ENCODE peak calls at places on chromosomes 7 and 10, in four cellular contexts. V is left lung, C is right lobe of liver, W is transverse colon. M is an unnamed sample. For H3K4me1, the result is how much of the 10 kb centered on the place peaks cover.

GRCh38 chr7:7051221-7051877 is 131.0 kb upstream of the C1GALT1 start:
- DNase-seq in V (no peak), C (no peak), W (peak), M (no peak)

GRCh38 chr10:111303887-111304286 is 227.1 kb downstream of the ADRA2A start:
- DNase-seq in V (no peak), C (no peak), W (no peak), M (no peak)

GRCh38 chr10:92750788-92751533 is 61.2 kb downstream of the HHEX start:
- DNase-seq in V (no peak), C (no peak), W (no peak), M (no peak)

GRCh38 chr7:79949778-79950177 is 184.9 kb upstream of the GNAI1 start:
- DNase-seq in V (no peak), C (no peak), W (no peak), M (no peak)

GRCh38 chr10:11745045-11745444 is 2.9 kb downstream of the ECHDC3 start:
- DNase-seq in V (no peak), C (no peak), W (no peak), M (no peak)

GRCh38 chr7:31408120-31408729 is 67.7 kb upstream of the NEUROD6 start:
- DNase-seq in V (no peak), C (no peak), W (no peak), M (no peak)

GRCh38 chr10:15579605-15580004 is 140.1 kb downstream of the ITGA8 start:
- DNase-seq in V (no peak), C (no peak), W (no peak), M (no peak)

GRCh38 chr7:83271212-83272099 is 108.8 kb upstream of the PCLO start:
- DNase-seq in V (no peak), C (no peak), W (no peak), M (no peak)

GRCh38 chr7:135409845-135410545 is 99.9 kb downstream of the CNOT4 start:
- DNase-seq in V (no peak), C (no peak), W (no peak), M (no peak)

GRCh38 chr7:74656421-74656910 is 1.1 kb upstream of the GTF2I start:
- DNase-seq in V (peak), C (peak), W (peak), M (no peak)

GRCh38 chr10:52030051-52030867 is 283.8 kb upstream of the DKK1 start:
- DNase-seq in V (no peak), C (no peak), W (no peak), M (no peak)

GRCh38 chr7:114910787-114911186 is 11.1 kb upstream of the MDFIC start:
- DNase-seq in V (no peak), C (no peak), W (no peak), M (no peak)

GRCh38 chr7:103778929-103779328 is 210.5 kb downstream of the RELN start:
- DNase-seq in V (no peak), C (no peak), W (no peak), M (no peak)

GRCh38 chr10:65430979-65431378 is 1494.9 kb upstream of the LRRTM3 start:
- DNase-seq in V (no peak), C (no peak), W (no peak), M (no peak)

GRCh38 chr10:43294892-43295291 is 28.0 kb upstream of the RASGEF1A start:
- DNase-seq in V (no peak), C (no peak), W (no peak), M (no peak)
- H3K4me3 ChIP-seq in V (no peak), C (no peak), W (no peak), M (no peak)

GRCh38 chr7:91250706-91251105 is 13.5 kb upstream of the FZD1 start:
- DNase-seq in V (no peak), C (no peak), W (no peak), M (no peak)

GRCh38 chr7:91247497-91247896 is 16.7 kb upstream of the FZD1 start:
- DNase-seq in V (no peak), C (no peak), W (no peak), M (no peak)

GRCh38 chr7:91249506-91250233 is 14.6 kb upstream of the FZD1 start:
- DNase-seq in V (no peak), C (no peak), W (no peak), M (no peak)

GRCh38 chr7:91248996-91249395 is 15.2 kb upstream of the FZD1 start:
- DNase-seq in V (no peak), C (no peak), W (no peak), M (no peak)

DNA sequence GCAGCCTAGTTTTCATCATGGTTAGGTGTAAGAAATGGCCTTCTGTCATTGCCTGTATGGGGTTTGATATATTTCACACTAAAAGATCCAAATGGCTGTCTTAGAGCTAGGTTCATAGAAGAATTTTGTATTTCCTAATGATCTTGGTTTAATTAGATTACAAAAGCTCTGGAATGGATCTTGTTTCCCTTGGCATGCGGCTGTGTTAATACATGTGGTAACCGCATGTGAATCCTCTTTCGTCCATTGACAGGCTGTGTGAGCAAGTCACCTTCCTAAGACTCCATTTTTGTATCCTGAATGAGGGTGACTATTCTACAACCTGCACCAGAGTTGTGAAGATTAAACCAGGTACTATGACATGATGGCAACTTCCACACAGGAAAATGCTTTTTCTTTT is 12.4 kb upstream of the FZD1 start:
- DNase-seq in V (no peak), C (no peak), W (no peak), M (no peak)
- TF ChIP-seq CTCF in V (no peak), C (no peak), W (no peak), M (no peak)

GRCh38 chr7:17307558-17307957 is 9.1 kb downstream of the AHR start:
- DNase-seq in V (no peak), C (no peak), W (no peak), M (no peak)
- H3K4me1 ChIP-seq in V (half or more), C (under half), W (under half), M (half or more)

GRCh38 chr10:72298774-72299519 is 25.2 kb downstream of the DDIT4 start:
- DNase-seq in V (no peak), C (no peak), W (no peak), M (no peak)
- H3K4me3 ChIP-seq in V (no peak), C (no peak), W (no peak), M (no peak)

DNA sequence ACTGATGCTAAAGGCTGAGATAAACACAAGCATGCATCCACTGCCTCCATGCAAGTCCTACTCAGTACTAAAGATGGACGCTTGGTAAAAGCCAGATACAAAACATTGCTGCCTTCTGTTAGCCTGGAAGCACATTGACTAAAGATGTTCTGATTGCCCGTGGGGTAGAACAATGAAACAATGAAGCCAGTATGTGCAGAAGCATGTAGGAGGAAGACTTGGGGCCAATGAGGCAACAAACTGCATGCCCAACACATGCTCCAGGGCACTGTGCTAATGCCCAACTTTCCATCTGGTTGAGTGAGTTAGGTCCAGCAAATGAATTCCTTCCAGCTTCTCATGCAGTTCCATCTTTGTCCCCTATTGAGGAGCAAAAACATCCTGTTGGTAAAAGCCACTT is 1245.5 kb downstream of the GATA3 start:
- DNase-seq in V (no peak), C (no peak), W (no peak), M (no peak)
- TF ChIP-seq CTCF in V (no peak), C (no peak), W (no peak), M (no peak)

DNA sequence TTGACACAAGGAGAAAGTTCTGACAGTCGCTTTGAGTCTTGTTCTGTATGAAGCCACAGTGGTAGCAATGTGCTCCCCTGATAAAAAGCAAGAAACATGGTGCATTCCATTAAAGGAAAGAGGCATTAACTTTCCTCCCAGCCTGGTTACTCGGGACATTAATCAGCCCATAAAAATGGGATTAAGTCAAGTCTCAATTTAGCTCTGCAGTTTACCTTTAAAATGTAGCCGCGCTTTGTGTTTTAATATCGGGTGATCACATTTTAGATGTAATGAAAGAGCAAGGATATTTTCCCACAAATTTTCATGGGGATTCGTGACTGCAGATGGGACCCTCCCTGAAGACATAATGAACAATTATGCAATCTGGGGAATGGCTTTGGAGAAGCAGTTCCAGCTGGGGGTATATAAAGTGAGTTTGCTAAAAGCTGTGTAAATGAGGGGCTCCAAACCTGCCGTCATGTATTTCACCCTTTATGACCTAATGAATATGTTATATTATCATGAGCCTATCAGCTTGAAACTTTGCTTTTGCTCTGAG is 31.7 kb downstream of the BAMBI start:
- DNase-seq in V (no peak), C (no peak), W (no peak), M (no peak)
- H3K4me1 ChIP-seq in V (under half), C (under half), W (under half), M (under half)

GRCh38 chr10:33196710-33197406 is 137.6 kb downstream of the NRP1 start:
- DNase-seq in V (no peak), C (no peak), W (peak), M (no peak)
- H3K4me3 ChIP-seq in V (no peak), C (no peak), W (no peak), M (peak)

GRCh38 chr10:105063796-105064195 is 422.7 kb downstream of the SORCS3 start:
- DNase-seq in V (no peak), C (no peak), W (peak), M (no peak)
- TF ChIP-seq CTCF in V (no peak), C (no peak), W (peak), M (peak)